ENCODE peak calls at places on chromosomes 4 and X, in nine cellular contexts. O is CD8-positive, alpha-beta T cell; Y is glutamatergic neuron; E is nephron progenitor cell; N is endodermal cell; K is cardiac muscle cell; X is fibroblast of mammary gland; F is GM12864; T is BJ. V is an unnamed sample.

GRCh38 chr4:138981930-138982390 is 33.6 kb upstream of the NOCT start:
- DNase-seq in O (no peak), Y (no peak), E (no peak), N (no peak), K (peak), X (peak), F (no peak), T (no peak), V (peak)

GRCh38 chr4:153533387-153533786 is 67.2 kb downstream of the TMEM131L start:
- DNase-seq in O (no peak), Y (no peak), E (no peak), N (no peak), K (no peak), X (no peak), F (no peak), T (no peak), V (no peak)

GRCh38 chr4:99893029-99893428 is 1.2 kb downstream of the LAMTOR3 start:
- DNase-seq in O (no peak), Y (no peak), E (no peak), N (no peak), K (no peak), X (no peak), F (no peak), T (no peak), V (no peak)

GRCh38 chrX:63349307-63349706 is 1.8 kb downstream of the SPIN4 start:
- DNase-seq in O (no peak), Y (no peak), E (no peak), N (no peak), K (peak), X (peak), F (no peak), T (no peak), V (no peak)

GRCh38 chr4:161799687-161800086 is 364.1 kb downstream of the FSTL5 start:
- DNase-seq in O (no peak), Y (no peak), E (no peak), N (no peak), K (no peak), X (no peak), F (no peak), T (no peak), V (no peak)

GRCh38 chr4:70801265-70801809 is 38.4 kb downstream of the GRSF1 start:
- DNase-seq in O (no peak), Y (no peak), E (no peak), N (no peak), K (no peak), X (no peak), F (no peak), T (no peak), V (no peak)

GRCh38 chr4:70833701-70834100 is 6.0 kb downstream of the GRSF1 start:
- DNase-seq in O (no peak), Y (no peak), E (no peak), N (no peak), K (no peak), X (no peak), F (no peak), T (no peak), V (no peak)

GRCh38 chr4:10160280-10160856 is 43.8 kb upstream of the WDR1 start:
- DNase-seq in O (no peak), Y (no peak), E (no peak), N (peak), K (peak), X (peak), F (no peak), T (no peak), V (no peak)

GRCh38 chr4:124869978-124870495 is 157.5 kb upstream of the ANKRD50 start:
- DNase-seq in O (no peak), Y (no peak), E (no peak), N (no peak), K (no peak), X (no peak), F (no peak), T (no peak), V (no peak)

GRCh38 chrX:155766321-155766720 is 114.8 kb upstream of the VAMP7 start:
- DNase-seq in O (no peak), Y (no peak), E (no peak), N (no peak), K (no peak), X (no peak), F (no peak), T (no peak), V (no peak)

GRCh38 chr4:147201016-147201415 is 255.4 kb upstream of the TTC29 start:
- DNase-seq in O (no peak), Y (no peak), E (no peak), N (no peak), K (no peak), X (no peak), F (no peak), T (no peak), V (no peak)

GRCh38 chr4:83139514-83140156 is 25.1 kb upstream of the PLAC8 start:
- DNase-seq in O (no peak), Y (no peak), E (no peak), N (no peak), K (no peak), X (peak), F (no peak), T (no peak), V (no peak)

GRCh38 chr4:174999407-174999806 is 81.2 kb downstream of the ADAM29 start:
- DNase-seq in O (no peak), Y (no peak), E (no peak), N (no peak), K (no peak), X (peak), F (no peak), T (no peak), V (no peak)

GRCh38 chrX:14030248-14030592 is 528 bp upstream of the GEMIN8 start:
- DNase-seq in O (no peak), Y (no peak), E (no peak), N (no peak), K (peak), X (peak), F (no peak), T (no peak), V (no peak)

GRCh38 chr4:168164915-168165548 is 72.7 kb downstream of the ANXA10 start:
- DNase-seq in O (no peak), Y (no peak), E (no peak), N (no peak), K (no peak), X (no peak), F (no peak), T (no peak), V (no peak)

GRCh38 chr4:4694296-4694772 is 152.5 kb upstream of the STX18 start:
- DNase-seq in O (no peak), Y (no peak), E (no peak), N (peak), K (peak), X (peak), F (no peak), T (no peak), V (no peak)

GRCh38 chr4:53696956-53697685 is 105.8 kb upstream of the LNX1 start:
- DNase-seq in O (no peak), Y (no peak), E (no peak), N (no peak), K (peak), X (no peak), F (no peak), T (no peak), V (no peak)

GRCh38 chrX:118968031-118968430 is 6.4 kb upstream of the LONRF3 start:
- DNase-seq in O (no peak), Y (no peak), E (no peak), N (no peak), K (no peak), X (no peak), F (no peak), T (no peak), V (no peak)

GRCh38 chr4:104490770-104491395 is 3.8 kb downstream of the CXXC4 start:
- DNase-seq in O (peak), Y (peak), E (peak), N (peak), K (peak), X (peak), F (no peak), T (no peak), V (no peak)

GRCh38 chr4:143163618-143164017 is 21.1 kb upstream of the USP38 start:
- DNase-seq in O (no peak), Y (no peak), E (no peak), N (no peak), K (no peak), X (no peak), F (no peak), T (no peak), V (no peak)

GRCh38 chr4:17163156-17163555 is 264.7 kb upstream of the LDB2 start:
- DNase-seq in O (no peak), Y (no peak), E (no peak), N (no peak), K (no peak), X (no peak), F (no peak), T (no peak), V (no peak)

GRCh38 chr4:153542131-153542530 is 76.0 kb downstream of the TMEM131L start:
- DNase-seq in O (no peak), Y (no peak), E (no peak), N (no peak), K (no peak), X (no peak), F (no peak), T (no peak), V (no peak)

GRCh38 chr4:153198739-153199138 is 5.5 kb upstream of the TRIM2 start:
- DNase-seq in O (no peak), Y (no peak), E (no peak), N (no peak), K (no peak), X (peak), F (no peak), T (no peak), V (peak)

GRCh38 chrX:151902813-151903591 is 9.7 kb upstream of the MAGEA4 start:
- DNase-seq in O (no peak), Y (no peak), E (no peak), N (no peak), K (peak), X (peak), F (no peak), T (peak), V (peak)

GRCh38 chrX:96424007-96424406 is 260.6 kb upstream of the DIAPH2 start:
- DNase-seq in O (no peak), Y (no peak), E (no peak), N (no peak), K (peak), X (peak), F (no peak), T (no peak), V (no peak)

GRCh38 chr4:172648471-172648870 is 520.1 kb upstream of the GALNT7 start:
- DNase-seq in O (no peak), Y (no peak), E (no peak), N (no peak), K (no peak), X (peak), F (no peak), T (no peak), V (no peak)

GRCh38 chr4:147860960-147861359 is 129.1 kb downstream of the ARHGAP10 start:
- DNase-seq in O (no peak), Y (no peak), E (no peak), N (no peak), K (no peak), X (no peak), F (no peak), T (no peak), V (no peak)

GRCh38 chr4:169005453-169006099 is 4.5 kb downstream of the CBR4 start:
- DNase-seq in O (no peak), Y (no peak), E (no peak), N (no peak), K (peak), X (peak), F (no peak), T (no peak), V (no peak)

GRCh38 chr4:2341261-2341841 is 77.1 kb downstream of the ZFYVE28 start:
- DNase-seq in O (no peak), Y (no peak), E (no peak), N (no peak), K (no peak), X (no peak), F (no peak), T (no peak), V (no peak)

GRCh38 chr4:95093936-95094929 is 336.5 kb downstream of the BMPR1B start:
- DNase-seq in O (no peak), Y (no peak), E (no peak), N (no peak), K (no peak), X (no peak), F (no peak), T (no peak), V (no peak)

GRCh38 chr4:132071815-132072214 is 1077.3 kb upstream of the PCDH10 start:
- DNase-seq in O (no peak), Y (no peak), E (no peak), N (no peak), K (peak), X (peak), F (no peak), T (peak), V (no peak)

DNA sequence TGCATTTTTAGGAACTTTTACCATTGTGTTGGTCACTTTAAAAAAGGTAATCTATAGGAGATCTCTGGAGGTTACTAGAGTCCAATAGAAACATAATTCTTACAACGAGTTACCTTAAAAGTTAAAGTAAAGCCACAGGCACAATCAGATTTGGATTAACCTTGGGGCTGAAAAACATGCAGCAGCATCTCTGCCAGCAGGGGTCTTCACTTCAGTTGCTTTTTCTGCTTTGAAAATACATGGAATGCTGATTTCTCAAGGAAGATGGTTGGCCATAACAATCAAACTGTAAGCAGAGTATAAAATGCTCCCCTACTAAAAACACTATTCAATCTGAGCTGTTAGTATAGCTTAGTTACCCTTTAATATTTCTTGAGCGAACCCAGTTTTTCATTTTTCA is 1072.3 kb upstream of the PCDH10 start:
- DNase-seq in O (no peak), Y (no peak), E (no peak), N (no peak), K (no peak), X (no peak), F (no peak), T (no peak), V (no peak)
- TF ChIP-seq CTCF in O (no peak), Y (no peak), E (no peak), N (peak), K (peak), X (no peak), F (no peak), T (no peak), V (no peak)

DNA sequence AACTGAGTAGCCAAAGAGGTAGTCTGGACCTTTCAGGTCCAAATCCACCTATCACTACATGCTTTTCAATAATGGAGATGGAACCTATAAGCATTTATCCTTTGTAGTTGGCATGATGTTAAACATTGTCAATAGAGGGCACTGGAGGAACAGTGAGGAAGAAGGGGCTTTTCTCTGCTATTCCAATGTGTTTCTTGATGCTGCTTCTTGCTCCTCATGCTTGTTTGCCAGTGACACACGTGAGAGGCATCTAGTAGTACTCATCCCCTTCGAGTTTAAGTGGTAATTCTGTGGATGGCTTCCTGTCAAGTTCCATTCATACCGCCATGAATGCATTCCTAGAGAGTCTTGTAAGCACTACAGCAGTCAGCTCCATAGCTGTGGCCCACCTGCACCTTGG is 84.0 kb downstream of the NAA11 start:
- DNase-seq in O (no peak), Y (no peak), E (no peak), N (peak), K (peak), X (peak), F (no peak), T (no peak), V (no peak)
- TF ChIP-seq CTCF in O (no peak), Y (no peak), E (no peak), N (peak), K (peak), X (peak), F (peak), T (no peak), V (peak)

DNA sequence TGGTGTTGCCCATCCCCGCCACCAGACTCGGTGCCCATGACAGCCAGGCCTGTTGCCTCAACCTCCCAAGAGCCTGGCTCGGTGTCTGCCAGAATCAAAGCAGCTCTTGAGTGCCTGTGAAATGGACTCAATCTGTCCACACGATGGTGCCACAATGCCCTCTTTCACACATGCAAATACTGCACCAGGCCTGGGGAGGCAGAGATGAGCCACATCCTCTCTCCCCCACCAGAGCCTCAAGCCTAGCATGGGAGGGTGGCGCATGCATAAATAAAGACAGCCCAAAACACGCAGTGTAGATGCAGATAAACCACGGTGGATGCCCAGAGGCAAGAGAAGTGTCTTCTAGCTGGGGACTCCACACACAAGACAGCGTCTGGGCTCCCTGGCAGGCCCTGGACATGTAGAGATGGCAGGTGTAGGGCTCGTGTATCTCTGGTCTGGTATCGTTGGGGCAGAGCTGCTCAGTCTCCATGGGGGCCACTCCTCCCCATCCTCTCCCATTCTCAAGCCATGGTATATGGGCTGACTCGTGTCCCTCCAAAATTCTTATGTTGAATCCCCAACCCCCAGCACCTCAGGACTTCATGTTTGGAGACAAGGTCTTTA is 65.6 kb downstream of the JAKMIP1 start:
- DNase-seq in O (peak), Y (no peak), E (no peak), N (no peak), K (no peak), X (no peak), F (peak), T (no peak), V (no peak)
- TF ChIP-seq CTCF in O (peak), Y (no peak), E (no peak), N (peak), K (no peak), X (no peak), F (peak), T (no peak), V (no peak)

GRCh38 chrX:47751670-47752069 is 85.0 kb upstream of the ZNF81 start:
- DNase-seq in O (no peak), Y (peak), E (peak), N (peak), K (peak), X (peak), F (no peak), T (no peak), V (no peak)
- TF ChIP-seq CTCF in O (no peak), Y (no peak), E (no peak), N (peak), K (peak), X (peak), F (peak), T (peak), V (peak)

GRCh38 chrX:38278682-38279081 is 48.6 kb downstream of the RPGR start:
- DNase-seq in O (no peak), Y (no peak), E (no peak), N (no peak), K (no peak), X (peak), F (no peak), T (no peak), V (no peak)

GRCh38 chrX:38285649-38286048 is 41.7 kb downstream of the RPGR start:
- DNase-seq in O (no peak), Y (no peak), E (no peak), N (no peak), K (no peak), X (no peak), F (no peak), T (no peak), V (no peak)

GRCh38 chrX:38279188-38279587 is 48.1 kb downstream of the RPGR start:
- DNase-seq in O (no peak), Y (no peak), E (no peak), N (no peak), K (no peak), X (no peak), F (no peak), T (no peak), V (no peak)

GRCh38 chrX:38277802-38278201 is 49.5 kb downstream of the RPGR start:
- DNase-seq in O (no peak), Y (no peak), E (no peak), N (no peak), K (no peak), X (no peak), F (no peak), T (no peak), V (no peak)

DNA sequence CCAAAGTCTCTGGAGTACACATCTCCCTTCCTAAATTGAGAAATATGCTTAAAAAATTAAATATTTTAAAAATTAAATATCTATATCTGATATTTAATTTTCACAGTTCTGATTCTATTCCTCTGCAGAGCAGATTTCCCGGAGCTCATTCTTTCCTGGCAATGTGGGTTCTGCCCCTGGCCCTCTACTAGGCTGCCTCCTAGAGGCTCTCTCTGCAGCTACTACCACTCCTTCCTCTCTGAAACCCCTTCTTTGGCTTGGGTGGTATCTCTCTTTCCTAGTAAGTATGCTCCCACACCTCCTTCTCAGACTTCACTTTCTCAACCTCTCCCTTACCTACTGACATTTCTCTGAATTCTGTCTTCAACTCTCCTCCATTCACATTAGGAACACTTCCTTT is 45.3 kb downstream of the RPGR start:
- DNase-seq in O (no peak), Y (no peak), E (no peak), N (peak), K (peak), X (peak), F (no peak), T (no peak), V (no peak)
- TF ChIP-seq CTCF in O (no peak), Y (no peak), E (no peak), N (peak), K (peak), X (peak), F (no peak), T (peak), V (peak)

GRCh38 chr4:3399277-3400194 is 42.2 kb upstream of the HGFAC start:
- DNase-seq in O (no peak), Y (no peak), E (no peak), N (no peak), K (no peak), X (peak), F (no peak), T (no peak), V (no peak)
- TF ChIP-seq CTCF in O (no peak), Y (no peak), E (no peak), N (peak), K (no peak), X (peak), F (no peak), T (no peak), V (no peak)

GRCh38 chr4:36824682-36825081 is 419.9 kb upstream of the NWD2 start:
- DNase-seq in O (no peak), Y (no peak), E (no peak), N (peak), K (no peak), X (no peak), F (no peak), T (no peak), V (no peak)
- TF ChIP-seq CTCF in O (no peak), Y (no peak), E (no peak), N (peak), K (no peak), X (no peak), F (peak), T (no peak), V (no peak)

DNA sequence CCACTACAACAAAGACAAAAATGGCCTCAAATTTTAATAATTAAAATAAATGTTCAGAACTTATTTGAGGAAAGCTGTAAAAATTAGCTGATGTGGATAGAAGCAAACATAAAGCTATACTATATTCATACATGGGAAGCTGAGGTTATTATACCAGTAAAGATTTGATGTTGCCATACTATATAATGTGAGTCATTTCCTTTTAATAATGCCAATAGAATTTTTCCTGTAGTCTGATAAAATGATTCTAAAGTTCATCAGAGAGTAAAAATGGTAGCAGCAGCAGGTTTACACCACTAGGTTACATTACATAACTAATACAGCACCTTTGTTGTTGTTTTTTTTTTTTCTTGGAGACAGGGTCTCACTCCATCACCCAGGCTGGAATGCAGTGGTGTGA is 45.5 kb upstream of the CYP2U1 start:
- DNase-seq in O (no peak), Y (no peak), E (no peak), N (no peak), K (no peak), X (no peak), F (no peak), T (no peak), V (no peak)
- TF ChIP-seq CTCF in O (no peak), Y (no peak), E (no peak), N (no peak), K (no peak), X (no peak), F (no peak), T (no peak), V (no peak)

V was measured in AG09319.